ENCODE peak calls at places on chromosomes 3 and 15, in ten cellular contexts. V is pancreas; F is SJSA1; H is RWPE2; P is left ventricle myocardium inferior; D is CD8-positive, alpha-beta T cell; X is IMR-90; T is aorta; L is cardiac muscle cell; B is suprapubic skin. Q is an unnamed sample. For H3K4me1, the result is how much of the 10 kb centered on the place peaks cover.

GRCh38 chr15:61141497-61142125 is 87.5 kb downstream of the RORA start:
- DNase-seq in V (no peak), F (no peak), H (no peak), P (no peak), D (no peak), X (no peak), T (no peak), L (no peak), B (no peak), Q (no peak)

GRCh38 chr3:64741344-64741743 is 53.5 kb upstream of the ADAMTS9 start:
- DNase-seq in V (no peak), F (no peak), H (no peak), P (no peak), D (no peak), X (peak), T (no peak), L (peak), B (no peak), Q (no peak)

GRCh38 chr3:65811050-65811766 is 227.5 kb downstream of the MAGI1 start:
- DNase-seq in V (no peak), F (no peak), H (no peak), P (peak), D (no peak), X (peak), T (peak), L (peak), B (no peak), Q (peak)

GRCh38 chr3:71005797-71006321 is 577.7 kb downstream of the FOXP1 start:
- DNase-seq in V (no peak), F (no peak), H (no peak), P (no peak), D (no peak), X (no peak), T (no peak), L (peak), B (no peak), Q (no peak)

GRCh38 chr3:161557751-161558150 is 61.1 kb downstream of the OTOL1 start:
- DNase-seq in V (no peak), F (no peak), H (no peak), P (no peak), D (no peak), X (no peak), T (no peak), L (no peak), B (no peak), Q (no peak)

GRCh38 chr3:15708882-15709677 is 88.7 kb downstream of the ANKRD28 start:
- DNase-seq in V (no peak), F (no peak), H (no peak), P (no peak), D (no peak), X (peak), T (no peak), L (peak), B (no peak), Q (no peak)

GRCh38 chr3:150129181-150129580 is 158.5 kb upstream of the PFN2 start:
- DNase-seq in V (no peak), F (no peak), H (no peak), P (no peak), D (no peak), X (peak), T (no peak), L (peak), B (no peak), Q (no peak)

GRCh38 chr15:70892002-70892911 is at the start of the genes LRRC49 and THAP10:
- DNase-seq in V (peak), F (peak), H (peak), P (peak), D (no peak), X (peak), T (peak), L (peak), B (peak), Q (peak)

GRCh38 chr3:115697263-115698053 is 74.1 kb downstream of the GAP43 start:
- DNase-seq in V (no peak), F (no peak), H (no peak), P (no peak), D (no peak), X (peak), T (no peak), L (no peak), B (no peak), Q (no peak)

GRCh38 chr3:131811481-131811880 is 223.3 kb downstream of the CPNE4 start:
- DNase-seq in V (no peak), F (no peak), H (no peak), P (no peak), D (no peak), X (no peak), T (no peak), L (no peak), B (no peak), Q (no peak)

GRCh38 chr3:123869165-123869564 is 15.0 kb downstream of the MYLK start:
- DNase-seq in V (no peak), F (no peak), H (no peak), P (no peak), D (no peak), X (no peak), T (no peak), L (peak), B (no peak), Q (no peak)

GRCh38 chr3:85801955-85802354 is 843.2 kb downstream of the CADM2 start:
- DNase-seq in V (no peak), F (no peak), H (no peak), P (no peak), D (no peak), X (no peak), T (no peak), L (no peak), B (no peak), Q (no peak)

GRCh38 chr15:51172190-51172589 is 77.5 kb upstream of the TNFAIP8L3 start:
- DNase-seq in V (no peak), F (no peak), H (no peak), P (no peak), D (no peak), X (peak), T (no peak), L (peak), B (no peak), Q (no peak)

GRCh38 chr3:143283432-143284128 is 164.0 kb downstream of the CHST2 start:
- DNase-seq in V (no peak), F (no peak), H (no peak), P (no peak), D (no peak), X (no peak), T (no peak), L (no peak), B (no peak), Q (no peak)

GRCh38 chr15:79973445-79974180 is 2.6 kb upstream of the BCL2A1 start:
- DNase-seq in V (no peak), F (no peak), H (no peak), P (no peak), D (no peak), X (no peak), T (no peak), L (no peak), B (no peak), Q (no peak)

GRCh38 chr3:184805351-184806038 is 6.5 kb upstream of the VPS8 start:
- DNase-seq in V (no peak), F (no peak), H (no peak), P (no peak), D (no peak), X (no peak), T (no peak), L (peak), B (no peak), Q (no peak)

GRCh38 chr15:80823995-80824394 is 44.8 kb downstream of the CEMIP start:
- DNase-seq in V (no peak), F (no peak), H (peak), P (no peak), D (no peak), X (no peak), T (no peak), L (no peak), B (no peak), Q (no peak)

GRCh38 chr3:174784206-174784934 is 74.8 kb upstream of the NAALADL2 start:
- DNase-seq in V (no peak), F (no peak), H (no peak), P (no peak), D (no peak), X (peak), T (no peak), L (no peak), B (no peak), Q (no peak)

GRCh38 chr3:54120657-54121403 is 1.5 kb upstream of the CACNA2D3 start:
- DNase-seq in V (peak), F (no peak), H (no peak), P (no peak), D (no peak), X (no peak), T (no peak), L (peak), B (no peak), Q (peak)

GRCh38 chr3:191329654-191330308 is 545 bp downstream of the UTS2B start:
- DNase-seq in V (peak), F (peak), H (no peak), P (peak), D (no peak), X (peak), T (peak), L (peak), B (peak), Q (peak)

GRCh38 chr3:126100688-126101301 is 16.9 kb upstream of the SLC41A3 start:
- DNase-seq in V (no peak), F (peak), H (no peak), P (no peak), D (no peak), X (peak), T (no peak), L (no peak), B (no peak), Q (peak)

GRCh38 chr3:1091276-1091675 is 1.5 kb upstream of the CNTN6 start:
- DNase-seq in V (no peak), F (no peak), H (no peak), P (no peak), D (no peak), X (no peak), T (no peak), L (no peak), B (no peak), Q (no peak)

GRCh38 chr15:95208988-95209387 is 977.6 kb downstream of the MCTP2 start:
- DNase-seq in V (no peak), F (no peak), H (no peak), P (no peak), D (no peak), X (peak), T (no peak), L (peak), B (no peak), Q (no peak)

GRCh38 chr15:69056365-69056764 is 41.9 kb downstream of the NOX5 start:
- DNase-seq in V (no peak), F (no peak), H (peak), P (no peak), D (no peak), X (no peak), T (no peak), L (no peak), B (no peak), Q (no peak)

GRCh38 chr15:84715442-84716035 is 400 bp downstream of the SEC11A start:
- DNase-seq in V (peak), F (peak), H (no peak), P (no peak), D (peak), X (peak), T (no peak), L (peak), B (no peak), Q (peak)

GRCh38 chr15:72859023-72859756 is 75.6 kb upstream of the ADPGK start:
- DNase-seq in V (no peak), F (peak), H (no peak), P (no peak), D (no peak), X (no peak), T (no peak), L (no peak), B (no peak), Q (no peak)

GRCh38 chr3:69805491-69805890 is 66.2 kb downstream of the MITF start:
- DNase-seq in V (no peak), F (no peak), H (no peak), P (no peak), D (no peak), X (no peak), T (no peak), L (no peak), B (no peak), Q (no peak)

GRCh38 chr3:152466784-152467183 is 198.1 kb downstream of the MBNL1 start:
- DNase-seq in V (no peak), F (no peak), H (no peak), P (no peak), D (no peak), X (peak), T (no peak), L (peak), B (no peak), Q (peak)

GRCh38 chr3:39064646-39065045 is 12.8 kb downstream of the WDR48 start:
- DNase-seq in V (no peak), F (no peak), H (no peak), P (no peak), D (no peak), X (peak), T (no peak), L (no peak), B (no peak), Q (peak)

GRCh38 chr15:91311986-91312385 is 211.9 kb downstream of the SV2B start:
- DNase-seq in V (no peak), F (no peak), H (no peak), P (no peak), D (no peak), X (no peak), T (no peak), L (no peak), B (no peak), Q (no peak)

GRCh38 chr3:65749066-65749465 is 289.7 kb downstream of the MAGI1 start:
- DNase-seq in V (no peak), F (no peak), H (no peak), P (no peak), D (no peak), X (peak), T (no peak), L (peak), B (no peak), Q (no peak)

GRCh38 chr15:43446344-43446743 is 46.6 kb downstream of the TP53BP1 start:
- DNase-seq in V (no peak), F (no peak), H (no peak), P (no peak), D (no peak), X (no peak), T (no peak), L (no peak), B (no peak), Q (no peak)

GRCh38 chr3:13708871-13709595 is 160.1 kb downstream of the FBLN2 start:
- DNase-seq in V (peak), F (no peak), H (peak), P (no peak), D (peak), X (no peak), T (no peak), L (no peak), B (peak), Q (no peak)

GRCh38 chr15:38145671-38146111 is 106.9 kb upstream of the SPRED1 start:
- DNase-seq in V (no peak), F (no peak), H (no peak), P (no peak), D (no peak), X (no peak), T (no peak), L (no peak), B (no peak), Q (peak)

GRCh38 chr15:42093966-42094365 is 396 bp downstream of the PLA2G4D start:
- DNase-seq in V (no peak), F (no peak), H (no peak), P (no peak), D (no peak), X (no peak), T (no peak), L (no peak), B (no peak), Q (no peak)

GRCh38 chr3:74591946-74592345 is 22.5 kb downstream of the CNTN3 start:
- DNase-seq in V (no peak), F (no peak), H (no peak), P (no peak), D (no peak), X (no peak), T (no peak), L (no peak), B (no peak), Q (no peak)

GRCh38 chr3:9041626-9042025 is 78.4 kb upstream of the RAD18 start:
- DNase-seq in V (no peak), F (no peak), H (no peak), P (no peak), D (no peak), X (no peak), T (no peak), L (no peak), B (no peak), Q (no peak)

DNA sequence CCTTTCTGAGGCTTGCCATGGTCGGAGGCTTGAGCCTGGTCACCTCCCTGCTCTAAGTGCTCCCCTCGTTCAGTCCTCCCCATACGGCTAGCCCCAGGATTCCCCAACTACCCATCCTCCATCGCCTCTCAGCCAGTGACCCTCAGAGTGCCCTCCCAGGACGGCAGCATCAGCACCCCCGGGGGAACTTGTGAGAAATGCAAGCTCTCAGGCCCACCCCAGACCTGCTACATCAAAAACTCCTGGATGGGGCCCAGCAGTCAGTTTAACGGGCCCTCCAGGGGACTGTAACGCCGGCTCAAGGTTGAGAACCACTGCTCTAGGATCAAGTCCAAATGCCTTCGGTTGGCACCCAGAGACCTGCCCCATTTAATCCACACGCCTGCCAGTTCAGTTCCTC is 6.9 kb downstream of the ADAMTS17 start:
- DNase-seq in V (no peak), F (no peak), H (no peak), P (no peak), D (no peak), X (no peak), T (no peak), L (no peak), B (no peak), Q (no peak)
- H3K4me1 ChIP-seq in V (under half), F (under half), H (under half), P (under half), D (half or more), X (under half), T (under half), L (under half), B (under half), Q (under half)

GRCh38 chr15:31340591-31340990 is 14.0 kb downstream of the KLF13 start:
- DNase-seq in V (no peak), F (no peak), H (no peak), P (no peak), D (no peak), X (no peak), T (no peak), L (no peak), B (no peak), Q (peak)
- H3K4me1 ChIP-seq in V (under half), F (under half), H (under half), P (half or more), D (half or more), X (under half), T (under half), L (under half), B (half or more), Q (under half)

GRCh38 chr3:16759227-16759903 is 125.4 kb upstream of the PLCL2 start:
- DNase-seq in V (no peak), F (no peak), H (no peak), P (no peak), D (no peak), X (no peak), T (no peak), L (no peak), B (no peak), Q (no peak)
- H3K4me1 ChIP-seq in V (under half), F (under half), H (under half), P (under half), D (under half), X (under half), T (under half), L (under half), B (under half), Q (under half)

GRCh38 chr3:55726501-55726775 is 239.3 kb upstream of the WNT5A start:
- DNase-seq in V (no peak), F (no peak), H (no peak), P (no peak), D (no peak), X (no peak), T (no peak), L (no peak), B (no peak), Q (no peak)

GRCh38 chr3:55724851-55725250 is 237.7 kb upstream of the WNT5A start:
- DNase-seq in V (no peak), F (no peak), H (no peak), P (no peak), D (no peak), X (no peak), T (no peak), L (no peak), B (no peak), Q (no peak)

GRCh38 chr3:55725681-55726500 is 238.8 kb upstream of the WNT5A start:
- DNase-seq in V (no peak), F (no peak), H (no peak), P (no peak), D (no peak), X (peak), T (no peak), L (no peak), B (no peak), Q (no peak)

GRCh38 chr3:55729546-55729945 is 242.4 kb upstream of the WNT5A start:
- DNase-seq in V (no peak), F (no peak), H (no peak), P (no peak), D (no peak), X (no peak), T (no peak), L (no peak), B (no peak), Q (no peak)

GRCh38 chr3:55728461-55729100 is 241.5 kb upstream of the WNT5A start:
- DNase-seq in V (no peak), F (no peak), H (no peak), P (no peak), D (no peak), X (peak), T (no peak), L (no peak), B (no peak), Q (no peak)
- H3K4me1 ChIP-seq in V (under half), F (under half), H (under half), P (under half), D (under half), X (under half), T (under half), L (under half), B (under half), Q (under half)

GRCh38 chr15:100124936-100125626 is 216.7 kb downstream of the ADAMTS17 start:
- DNase-seq in V (no peak), F (no peak), H (no peak), P (no peak), D (no peak), X (no peak), T (no peak), L (no peak), B (no peak), Q (no peak)
- H3K4me1 ChIP-seq in V (under half), F (under half), H (under half), P (under half), D (under half), X (under half), T (under half), L (under half), B (under half), Q (under half)

GRCh38 chr3:172513488-172513887 is 9.7 kb downstream of the TNFSF10 start:
- DNase-seq in V (no peak), F (no peak), H (no peak), P (no peak), D (no peak), X (peak), T (no peak), L (peak), B (no peak), Q (no peak)
- H3K4me1 ChIP-seq in V (under half), F (under half), H (under half), P (half or more), D (half or more), X (under half), T (under half), L (under half), B (half or more), Q (under half)

DNA sequence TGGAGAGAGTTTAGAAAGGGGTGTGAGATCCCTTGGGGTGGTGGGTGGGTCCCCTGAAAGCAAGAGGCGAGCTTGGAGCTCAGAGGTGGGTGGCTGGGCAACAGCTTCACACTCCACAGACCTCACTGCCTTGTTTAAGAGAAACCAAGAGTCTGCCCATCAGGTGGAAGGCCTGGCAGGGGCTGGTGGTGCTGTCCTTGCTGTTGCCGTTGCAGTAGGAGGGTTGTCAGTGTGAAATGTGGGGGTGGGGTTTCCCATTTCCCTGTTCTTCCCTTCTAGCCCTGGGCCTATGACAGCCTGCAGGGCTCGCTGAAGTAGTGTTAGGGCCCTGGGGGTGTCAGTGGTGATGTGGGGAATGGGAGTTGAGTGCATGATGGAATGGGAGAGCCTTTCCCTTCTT is 4.1 kb downstream of the PLEKHO2 start:
- DNase-seq in V (no peak), F (no peak), H (no peak), P (no peak), D (no peak), X (no peak), T (no peak), L (no peak), B (no peak), Q (no peak)
- H3K4me1 ChIP-seq in V (under half), F (half or more), H (under half), P (half or more), D (half or more), X (under half), T (under half), L (under half), B (half or more), Q (under half)

Q was measured in osteoblast.